ENCODE peak calls at places on chromosome 6, in six cellular contexts. Z is SK-N-SH, A is HCT116, N is Karpas-422, C is PC-9, Q is GM23248. W is an unnamed sample. For H3K9me2 and H3K9me3, the result is how much of the 10 kb centered on the place peaks cover.

GRCh38 chr6:35052694-35053565 is 88.2 kb downstream of the TCP11 start:
- DNase-seq in Z (no peak), A (no peak), N (no peak), C (no peak), Q (peak), W (no peak)

GRCh38 chr6:62390413-62390812 is 104.4 kb upstream of the KHDRBS2 start:
- DNase-seq in Z (no peak), A (no peak), N (no peak), C (no peak), Q (no peak), W (peak)

GRCh38 chr6:136647363-136647763 is 97.1 kb upstream of the MAP7 start:
- DNase-seq in Z (no peak), A (no peak), N (no peak), C (no peak), Q (peak), W (no peak)

GRCh38 chr6:33313709-33314514 is at the start of gene TAPBP:
- DNase-seq in Z (peak), A (no peak), N (peak), C (peak), Q (peak), W (peak)

GRCh38 chr6:55678330-55679224 is 99.6 kb upstream of the HMGCLL1 start:
- DNase-seq in Z (peak), A (no peak), N (no peak), C (no peak), Q (no peak), W (no peak)

GRCh38 chr6:42099340-42100028 is 42.9 kb downstream of the C6orf132 start:
- DNase-seq in Z (no peak), A (no peak), N (no peak), C (peak), Q (peak), W (peak)

GRCh38 chr6:5851261-5851757 is 155.4 kb downstream of the NRN1 start:
- DNase-seq in Z (no peak), A (no peak), N (peak), C (peak), Q (peak), W (no peak)

GRCh38 chr6:2502096-2502997 is 248.4 kb downstream of the MYLK4 start:
- DNase-seq in Z (no peak), A (no peak), N (no peak), C (no peak), Q (no peak), W (peak)

GRCh38 chr6:55980627-55981211 is 105.3 kb upstream of the BMP5 start:
- DNase-seq in Z (peak), A (peak), N (peak), C (peak), Q (peak), W (peak)

GRCh38 chr6:33975631-33976424 is 170.1 kb downstream of the GRM4 start:
- DNase-seq in Z (peak), A (no peak), N (no peak), C (no peak), Q (no peak), W (no peak)

GRCh38 chr6:3918474-3918873 is 69.3 kb downstream of the FAM50B start:
- DNase-seq in Z (no peak), A (no peak), N (no peak), C (no peak), Q (no peak), W (no peak)

GRCh38 chr6:30882764-30883475 is 1.4 kb upstream of the DDR1 start:
- DNase-seq in Z (peak), A (peak), N (no peak), C (peak), Q (no peak), W (peak)

GRCh38 chr6:113565306-113565705 is 291.8 kb upstream of the MARCKS start:
- DNase-seq in Z (no peak), A (no peak), N (no peak), C (no peak), Q (peak), W (no peak)

GRCh38 chr6:25992413-25993037 is 29.9 kb downstream of the TRIM38 start:
- DNase-seq in Z (peak), A (peak), N (peak), C (peak), Q (peak), W (peak)

GRCh38 chr6:110201141-110201848 is 21.1 kb downstream of the CDC40 start:
- DNase-seq in Z (no peak), A (no peak), N (peak), C (no peak), Q (no peak), W (no peak)

GRCh38 chr6:153167026-153167891 is 36.2 kb upstream of the RGS17 start:
- DNase-seq in Z (no peak), A (peak), N (no peak), C (no peak), Q (peak), W (peak)

GRCh38 chr6:128954308-128955043 is 71.5 kb downstream of the LAMA2 start:
- DNase-seq in Z (no peak), A (no peak), N (no peak), C (no peak), Q (no peak), W (no peak)

GRCh38 chr6:141359953-141360352 is 772.8 kb upstream of the GJE1 start:
- DNase-seq in Z (no peak), A (no peak), N (no peak), C (no peak), Q (no peak), W (no peak)

GRCh38 chr6:167803816-167804215 is 22.9 kb upstream of the AFDN start:
- DNase-seq in Z (no peak), A (no peak), N (no peak), C (no peak), Q (no peak), W (no peak)

GRCh38 chr6:167800549-167800948 is 26.2 kb upstream of the AFDN start:
- DNase-seq in Z (no peak), A (no peak), N (no peak), C (no peak), Q (no peak), W (no peak)

GRCh38 chr6:167799033-167799933 is 27.4 kb upstream of the AFDN start:
- DNase-seq in Z (peak), A (no peak), N (no peak), C (peak), Q (peak), W (no peak)

GRCh38 chr6:167802339-167802738 is 24.4 kb upstream of the AFDN start:
- DNase-seq in Z (no peak), A (no peak), N (no peak), C (no peak), Q (no peak), W (no peak)

GRCh38 chr6:167801263-167801662 is 25.4 kb upstream of the AFDN start:
- DNase-seq in Z (no peak), A (no peak), N (no peak), C (no peak), Q (no peak), W (no peak)
- H3K9me2 ChIP-seq in Z (under half), A (under half), N (under half), C (under half), Q (under half), W (under half)

GRCh38 chr6:130207979-130208649 is 14.6 kb downstream of the SAMD3 start:
- DNase-seq in Z (no peak), A (no peak), N (no peak), C (no peak), Q (no peak), W (no peak)

GRCh38 chr6:130202782-130203181 is 20.0 kb downstream of the SAMD3 start:
- DNase-seq in Z (no peak), A (no peak), N (no peak), C (no peak), Q (no peak), W (no peak)

GRCh38 chr6:130206474-130206873 is 16.3 kb downstream of the SAMD3 start:
- DNase-seq in Z (no peak), A (no peak), N (no peak), C (no peak), Q (no peak), W (no peak)

GRCh38 chr6:130204322-130204721 is 18.4 kb downstream of the SAMD3 start:
- DNase-seq in Z (no peak), A (no peak), N (no peak), C (no peak), Q (no peak), W (no peak)

DNA sequence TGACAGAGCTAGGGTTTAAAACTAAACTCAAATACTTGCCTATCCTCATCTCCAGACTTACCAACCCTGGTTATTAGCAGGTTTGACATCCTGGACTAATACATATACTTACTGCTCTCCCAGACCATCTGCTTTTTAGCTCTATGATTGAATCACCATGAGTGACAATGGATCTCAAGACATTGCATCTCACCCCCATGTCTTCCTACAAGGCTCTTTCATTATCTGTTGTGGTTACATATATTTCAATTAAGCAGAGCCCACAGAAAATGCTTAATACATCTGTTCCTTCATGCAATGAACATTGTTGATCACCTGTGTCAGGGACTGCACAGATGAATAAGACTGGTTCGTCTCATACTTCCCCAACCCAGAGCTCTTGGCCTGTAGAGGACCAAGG is 19.4 kb downstream of the SAMD3 start:
- DNase-seq in Z (no peak), A (no peak), N (no peak), C (no peak), Q (no peak), W (no peak)
- H2AFZ ChIP-seq in Z (no peak), A (no peak), N (no peak), C (no peak), Q (no peak), W (no peak)

GRCh38 chr6:347232-347631 is 44.3 kb upstream of the IRF4 start:
- DNase-seq in Z (no peak), A (no peak), N (peak), C (no peak), Q (no peak), W (no peak)

GRCh38 chr6:347951-348859 is 43.3 kb upstream of the IRF4 start:
- DNase-seq in Z (no peak), A (no peak), N (no peak), C (no peak), Q (no peak), W (no peak)

GRCh38 chr6:350371-350770 is 41.2 kb upstream of the IRF4 start:
- DNase-seq in Z (no peak), A (no peak), N (no peak), C (no peak), Q (no peak), W (no peak)

GRCh38 chr6:349491-349921 is 42.0 kb upstream of the IRF4 start:
- DNase-seq in Z (no peak), A (no peak), N (no peak), C (no peak), Q (no peak), W (no peak)

GRCh38 chr6:348860-349396 is 42.6 kb upstream of the IRF4 start:
- DNase-seq in Z (no peak), A (no peak), N (no peak), C (no peak), Q (no peak), W (no peak)
- H3K9me3 ChIP-seq in Z (under half), A (under half), N (under half), C (under half), Q (under half), W (under half)

GRCh38 chr6:38169826-38170526 is 350.4 kb downstream of the ZFAND3 start:
- DNase-seq in Z (no peak), A (no peak), N (no peak), C (no peak), Q (no peak), W (no peak)
- H3K9me2 ChIP-seq in Z (under half), A (under half), N (under half), C (under half), Q (under half), W (under half)

GRCh38 chr6:13248053-13248452 is 80.3 kb downstream of the TBC1D7 start:
- DNase-seq in Z (no peak), A (no peak), N (no peak), C (no peak), Q (no peak), W (peak)

GRCh38 chr6:13248549-13248948 is 79.8 kb downstream of the TBC1D7 start:
- DNase-seq in Z (no peak), A (no peak), N (no peak), C (no peak), Q (no peak), W (no peak)

GRCh38 chr6:13249817-13250216 is 78.5 kb downstream of the TBC1D7 start:
- DNase-seq in Z (no peak), A (no peak), N (no peak), C (no peak), Q (no peak), W (no peak)

GRCh38 chr6:13248953-13249432 is 79.3 kb downstream of the TBC1D7 start:
- DNase-seq in Z (no peak), A (no peak), N (no peak), C (no peak), Q (no peak), W (no peak)

DNA sequence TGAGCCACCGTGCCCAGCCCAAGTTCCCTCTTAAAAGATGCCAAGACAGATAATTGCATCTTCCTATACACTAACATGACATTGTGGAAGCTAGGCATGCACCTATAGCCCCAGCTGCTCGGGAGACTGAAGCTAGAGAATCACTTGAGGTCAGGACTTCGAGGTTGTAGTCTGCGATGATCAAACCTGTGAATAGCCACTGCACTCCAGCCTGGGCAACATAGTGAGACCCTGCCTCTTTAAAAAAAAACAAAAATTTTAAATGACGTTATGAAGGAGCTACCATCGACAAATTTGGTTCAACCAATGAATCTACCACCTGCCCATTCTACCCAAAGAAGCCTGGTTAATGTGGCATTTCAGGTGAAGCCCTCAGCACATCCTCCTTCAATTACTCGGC is 80.7 kb downstream of the TBC1D7 start:
- DNase-seq in Z (no peak), A (no peak), N (no peak), C (no peak), Q (no peak), W (no peak)
- H2AFZ ChIP-seq in Z (no peak), A (no peak), N (no peak), C (no peak), Q (no peak), W (no peak)

GRCh38 chr6:117629119-117629518 is 26.8 kb upstream of the GOPC start:
- DNase-seq in Z (no peak), A (no peak), N (no peak), C (no peak), Q (no peak), W (no peak)

GRCh38 chr6:117624869-117625481 is 22.7 kb upstream of the GOPC start:
- DNase-seq in Z (no peak), A (no peak), N (peak), C (no peak), Q (no peak), W (peak)

GRCh38 chr6:117627533-117627932 is 25.2 kb upstream of the GOPC start:
- DNase-seq in Z (no peak), A (no peak), N (no peak), C (no peak), Q (no peak), W (no peak)
- H3K9me3 ChIP-seq in Z (under half), A (under half), N (under half), C (under half), Q (under half), W (under half)

DNA sequence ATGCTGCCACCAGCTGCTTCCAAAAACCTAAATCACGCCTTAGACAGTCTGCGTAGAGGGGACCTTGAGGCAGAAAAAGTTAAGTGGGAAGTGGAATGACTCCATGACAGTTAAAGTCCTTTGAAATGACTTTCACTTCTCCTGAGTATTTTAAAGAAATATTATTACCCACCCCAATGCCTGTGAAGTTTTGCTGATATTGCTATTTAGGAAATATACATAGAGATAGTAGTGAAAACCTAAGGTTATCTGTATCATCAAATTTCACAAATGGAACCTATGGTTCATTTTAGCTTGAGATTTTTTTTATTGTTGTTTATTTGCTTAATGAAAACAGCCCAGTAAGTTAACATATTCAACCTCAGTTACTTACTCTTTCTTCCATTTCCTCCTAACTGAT is 182.1 kb upstream of the FBXL4 start:
- DNase-seq in Z (no peak), A (no peak), N (no peak), C (no peak), Q (no peak), W (no peak)
- H3K9me2 ChIP-seq in Z (under half), A (under half), N (under half), C (under half), Q (under half), W (under half)

DNA sequence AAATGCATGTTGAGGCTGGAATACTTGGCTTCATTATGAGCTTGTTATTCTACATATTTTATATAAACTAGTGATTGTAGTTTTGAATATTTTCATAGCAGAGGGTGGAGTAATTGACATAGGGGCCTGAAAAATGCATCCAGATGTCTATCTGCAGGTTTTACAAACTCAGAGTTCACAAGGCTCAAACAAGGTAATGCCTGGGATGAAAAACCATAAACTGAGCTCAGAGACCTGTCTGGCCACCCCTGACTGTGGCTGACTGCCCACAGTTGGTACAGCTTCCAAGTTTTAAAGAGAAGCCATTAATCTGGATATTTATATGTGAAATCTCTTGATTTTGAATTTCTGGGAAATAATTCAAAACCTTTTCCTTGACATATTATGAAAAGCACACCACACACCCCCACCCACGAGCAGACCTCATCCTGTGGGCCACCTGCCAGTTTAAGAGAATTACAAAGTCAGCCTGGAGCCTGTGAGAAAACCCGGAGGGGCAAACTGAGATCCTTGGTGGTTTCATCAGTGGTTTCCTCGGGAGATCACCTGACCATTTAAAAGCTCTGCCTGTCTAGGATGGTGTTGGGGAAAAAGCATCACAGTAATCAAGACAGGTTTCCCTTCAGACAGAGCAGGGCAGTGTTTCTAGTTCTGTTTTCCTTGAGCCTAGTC is 230.2 kb downstream of the SAMD5 start:
- DNase-seq in Z (no peak), A (no peak), N (no peak), C (no peak), Q (no peak), W (no peak)
- H2AFZ ChIP-seq in Z (no peak), A (no peak), N (no peak), C (no peak), Q (no peak), W (no peak)

GRCh38 chr6:168625602-168626001 is 184.6 kb downstream of the SMOC2 start:
- DNase-seq in Z (no peak), A (no peak), N (no peak), C (no peak), Q (no peak), W (no peak)
- H3K9me3 ChIP-seq in Z (under half), A (under half), N (under half), C (under half), Q (under half), W (under half)

DNA sequence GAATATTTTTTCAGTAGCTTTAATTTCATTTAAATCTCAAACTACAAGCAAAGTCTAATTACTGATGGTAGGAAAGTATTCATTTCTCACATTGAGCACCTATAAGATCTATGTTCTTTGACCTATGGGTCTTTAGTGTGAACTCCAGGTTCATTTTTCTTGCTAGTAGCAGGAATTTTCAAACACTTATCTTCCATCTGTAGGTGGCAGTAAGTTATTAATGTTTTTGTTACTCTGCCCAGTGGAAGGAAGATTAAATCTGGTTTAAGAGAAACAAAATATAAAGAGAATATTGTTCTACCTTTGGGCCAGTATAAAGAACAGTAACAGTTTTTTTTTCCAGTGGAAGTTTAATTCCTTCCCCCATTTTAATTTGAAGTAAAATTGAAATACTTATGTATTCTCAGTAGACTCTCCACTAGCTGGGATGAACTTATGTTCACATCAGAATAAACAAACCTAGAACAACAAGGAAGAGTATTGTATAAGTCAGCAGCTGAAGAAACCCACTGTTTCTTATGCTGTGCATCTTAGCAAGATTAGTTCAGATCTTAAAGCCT is 328.2 kb downstream of the PHF3 start:
- DNase-seq in Z (no peak), A (no peak), N (no peak), C (no peak), Q (no peak), W (peak)
- H3K9me2 ChIP-seq in Z (under half), A (under half), N (under half), C (under half), Q (under half), W (under half)

W was measured in PC-3.